ENCODE peak calls at places on chromosomes 3 and 15, in four cellular contexts. One of them, this sample, is unnamed.

GRCh38 chr3:53269888-53270880 is 14.4 kb upstream of the TKT start:
- DNase-seq in stimulated activated CD8-positive, alpha-beta memory T cell treated with anti-CD3 and anti-CD28 coated beads, Interleukin-4, amount 100 ng/mL, for 1 hour: no peak
- DNase-seq in nephron progenitor cell: peak; percentile 35
- DNase-seq in neuronal stem cell: peak; percentile 66
- DNase-seq in this sample: peak; percentile 94

GRCh38 chr3:110343945-110344344 is 727.7 kb upstream of the NECTIN3 start:
- DNase-seq in neuronal stem cell: no peak
- DNase-seq in nephron progenitor cell: no peak
- DNase-seq in stimulated activated CD8-positive, alpha-beta memory T cell treated with anti-CD3 and anti-CD28 coated beads, Interleukin-4, amount 100 ng/mL, for 1 hour: no peak
- DNase-seq in this sample: no peak

GRCh38 chr3:40753956-40754355 is 229.2 kb downstream of the ZNF621 start:
- DNase-seq in stimulated activated CD8-positive, alpha-beta memory T cell treated with anti-CD3 and anti-CD28 coated beads, Interleukin-4, amount 100 ng/mL, for 1 hour: no peak
- DNase-seq in neuronal stem cell: no peak
- DNase-seq in nephron progenitor cell: no peak
- DNase-seq in this sample: no peak

GRCh38 chr15:49718846-49719245 is 98.0 kb downstream of the DTWD1 start:
- DNase-seq in stimulated activated CD8-positive, alpha-beta memory T cell treated with anti-CD3 and anti-CD28 coated beads, Interleukin-4, amount 100 ng/mL, for 1 hour: no peak
- DNase-seq in neuronal stem cell: no peak
- DNase-seq in nephron progenitor cell: no peak
- DNase-seq in this sample: no peak

GRCh38 chr3:5194801-5195509 is 7.4 kb downstream of the EDEM1 start:
- DNase-seq in stimulated activated CD8-positive, alpha-beta memory T cell treated with anti-CD3 and anti-CD28 coated beads, Interleukin-4, amount 100 ng/mL, for 1 hour: no peak
- DNase-seq in neuronal stem cell: no peak
- DNase-seq in nephron progenitor cell: no peak
- DNase-seq in this sample: peak; percentile 80

GRCh38 chr3:179660872-179661271 is 8.0 kb downstream of the USP13 start:
- DNase-seq in stimulated activated CD8-positive, alpha-beta memory T cell treated with anti-CD3 and anti-CD28 coated beads, Interleukin-4, amount 100 ng/mL, for 1 hour: no peak
- DNase-seq in neuronal stem cell: no peak
- DNase-seq in nephron progenitor cell: no peak
- DNase-seq in this sample: no peak

GRCh38 chr15:80265021-80265420 is 13.0 kb upstream of the CTXND1 start:
- DNase-seq in nephron progenitor cell: no peak
- DNase-seq in stimulated activated CD8-positive, alpha-beta memory T cell treated with anti-CD3 and anti-CD28 coated beads, Interleukin-4, amount 100 ng/mL, for 1 hour: no peak
- DNase-seq in neuronal stem cell: no peak
- DNase-seq in this sample: no peak

GRCh38 chr15:32676095-32676643 is 34.7 kb downstream of the SCG5 start:
- DNase-seq in neuronal stem cell: no peak
- DNase-seq in nephron progenitor cell: no peak
- DNase-seq in stimulated activated CD8-positive, alpha-beta memory T cell treated with anti-CD3 and anti-CD28 coated beads, Interleukin-4, amount 100 ng/mL, for 1 hour: no peak
- DNase-seq in this sample: no peak

GRCh38 chr3:174016186-174016585 is 618.6 kb downstream of the NLGN1 start:
- DNase-seq in neuronal stem cell: no peak
- DNase-seq in stimulated activated CD8-positive, alpha-beta memory T cell treated with anti-CD3 and anti-CD28 coated beads, Interleukin-4, amount 100 ng/mL, for 1 hour: no peak
- DNase-seq in nephron progenitor cell: no peak
- DNase-seq in this sample: peak; percentile 39

GRCh38 chr15:79516155-79516554 is 84.0 kb downstream of the MINAR1 start:
- DNase-seq in nephron progenitor cell: no peak
- DNase-seq in neuronal stem cell: no peak
- DNase-seq in stimulated activated CD8-positive, alpha-beta memory T cell treated with anti-CD3 and anti-CD28 coated beads, Interleukin-4, amount 100 ng/mL, for 1 hour: no peak
- DNase-seq in this sample: no peak

GRCh38 chr3:119930286-119930685 is 148.4 kb downstream of the NR1I2 start:
- DNase-seq in neuronal stem cell: no peak
- DNase-seq in stimulated activated CD8-positive, alpha-beta memory T cell treated with anti-CD3 and anti-CD28 coated beads, Interleukin-4, amount 100 ng/mL, for 1 hour: no peak
- DNase-seq in nephron progenitor cell: no peak
- DNase-seq in this sample: no peak

GRCh38 chr15:67172172-67172571 is 82.3 kb downstream of the AAGAB start:
- DNase-seq in stimulated activated CD8-positive, alpha-beta memory T cell treated with anti-CD3 and anti-CD28 coated beads, Interleukin-4, amount 100 ng/mL, for 1 hour: no peak
- DNase-seq in nephron progenitor cell: no peak
- DNase-seq in neuronal stem cell: no peak
- DNase-seq in this sample: no peak

GRCh38 chr3:141343824-141344223 is 24.5 kb upstream of the ZBTB38 start:
- DNase-seq in nephron progenitor cell: no peak
- DNase-seq in stimulated activated CD8-positive, alpha-beta memory T cell treated with anti-CD3 and anti-CD28 coated beads, Interleukin-4, amount 100 ng/mL, for 1 hour: no peak
- DNase-seq in neuronal stem cell: no peak
- DNase-seq in this sample: no peak

GRCh38 chr3:179149239-179149887 is 1.2 kb downstream of the PIK3CA start:
- DNase-seq in neuronal stem cell: peak; percentile 21
- DNase-seq in stimulated activated CD8-positive, alpha-beta memory T cell treated with anti-CD3 and anti-CD28 coated beads, Interleukin-4, amount 100 ng/mL, for 1 hour: peak; percentile 2
- DNase-seq in nephron progenitor cell: no peak
- DNase-seq in this sample: peak; percentile 27

GRCh38 chr3:15102256-15102655 is 3.3 kb upstream of the RBSN start:
- DNase-seq in neuronal stem cell: no peak
- DNase-seq in nephron progenitor cell: no peak
- DNase-seq in stimulated activated CD8-positive, alpha-beta memory T cell treated with anti-CD3 and anti-CD28 coated beads, Interleukin-4, amount 100 ng/mL, for 1 hour: no peak
- DNase-seq in this sample: no peak

GRCh38 chr15:90101130-90101968 is 919 bp downstream of the IDH2 start:
- DNase-seq in neuronal stem cell: peak; percentile 65
- DNase-seq in stimulated activated CD8-positive, alpha-beta memory T cell treated with anti-CD3 and anti-CD28 coated beads, Interleukin-4, amount 100 ng/mL, for 1 hour: no peak
- DNase-seq in nephron progenitor cell: peak; percentile 40
- DNase-seq in this sample: peak; percentile 36

GRCh38 chr3:194491996-194492395 is 5.2 kb upstream of the ATP13A3 start:
- DNase-seq in stimulated activated CD8-positive, alpha-beta memory T cell treated with anti-CD3 and anti-CD28 coated beads, Interleukin-4, amount 100 ng/mL, for 1 hour: no peak
- DNase-seq in neuronal stem cell: no peak
- DNase-seq in nephron progenitor cell: no peak
- DNase-seq in this sample: no peak

GRCh38 chr15:68367226-68367625 is 64.7 kb downstream of the ITGA11 start:
- DNase-seq in stimulated activated CD8-positive, alpha-beta memory T cell treated with anti-CD3 and anti-CD28 coated beads, Interleukin-4, amount 100 ng/mL, for 1 hour: no peak
- DNase-seq in nephron progenitor cell: no peak
- DNase-seq in neuronal stem cell: no peak
- DNase-seq in this sample: no peak

GRCh38 chr15:74502301-74502700 is 38.7 kb upstream of the ARID3B start:
- DNase-seq in nephron progenitor cell: no peak
- DNase-seq in neuronal stem cell: no peak
- DNase-seq in stimulated activated CD8-positive, alpha-beta memory T cell treated with anti-CD3 and anti-CD28 coated beads, Interleukin-4, amount 100 ng/mL, for 1 hour: no peak
- DNase-seq in this sample: no peak

GRCh38 chr3:78569820-78570219 is 1198.0 kb downstream of the ROBO1 start:
- DNase-seq in neuronal stem cell: no peak
- DNase-seq in nephron progenitor cell: peak; percentile 2
- DNase-seq in stimulated activated CD8-positive, alpha-beta memory T cell treated with anti-CD3 and anti-CD28 coated beads, Interleukin-4, amount 100 ng/mL, for 1 hour: no peak
- DNase-seq in this sample: no peak

GRCh38 chr15:88814393-88814792 is 11.2 kb downstream of the ACAN start:
- DNase-seq in neuronal stem cell: no peak
- DNase-seq in nephron progenitor cell: no peak
- DNase-seq in stimulated activated CD8-positive, alpha-beta memory T cell treated with anti-CD3 and anti-CD28 coated beads, Interleukin-4, amount 100 ng/mL, for 1 hour: no peak
- DNase-seq in this sample: peak; percentile 29

GRCh38 chr15:52171807-52172206 is 19.4 kb downstream of the GNB5 start:
- DNase-seq in nephron progenitor cell: no peak
- DNase-seq in stimulated activated CD8-positive, alpha-beta memory T cell treated with anti-CD3 and anti-CD28 coated beads, Interleukin-4, amount 100 ng/mL, for 1 hour: no peak
- DNase-seq in neuronal stem cell: no peak
- DNase-seq in this sample: no peak

GRCh38 chr3:113245775-113246174 is 34.4 kb downstream of the BOC start:
- DNase-seq in stimulated activated CD8-positive, alpha-beta memory T cell treated with anti-CD3 and anti-CD28 coated beads, Interleukin-4, amount 100 ng/mL, for 1 hour: no peak
- DNase-seq in nephron progenitor cell: no peak
- DNase-seq in neuronal stem cell: no peak
- DNase-seq in this sample: peak; percentile 44

GRCh38 chr3:71077070-71077469 is 506.5 kb downstream of the FOXP1 start:
- DNase-seq in stimulated activated CD8-positive, alpha-beta memory T cell treated with anti-CD3 and anti-CD28 coated beads, Interleukin-4, amount 100 ng/mL, for 1 hour: no peak
- DNase-seq in nephron progenitor cell: no peak
- DNase-seq in neuronal stem cell: no peak
- DNase-seq in this sample: no peak

GRCh38 chr3:65893631-65894030 is 145.1 kb downstream of the MAGI1 start:
- DNase-seq in nephron progenitor cell: no peak
- DNase-seq in stimulated activated CD8-positive, alpha-beta memory T cell treated with anti-CD3 and anti-CD28 coated beads, Interleukin-4, amount 100 ng/mL, for 1 hour: no peak
- DNase-seq in neuronal stem cell: no peak
- DNase-seq in this sample: no peak

GRCh38 chr15:82043726-82044372 is 2.0 kb downstream of the MEX3B start:
- DNase-seq in stimulated activated CD8-positive, alpha-beta memory T cell treated with anti-CD3 and anti-CD28 coated beads, Interleukin-4, amount 100 ng/mL, for 1 hour: no peak
- DNase-seq in nephron progenitor cell: peak; percentile 41
- DNase-seq in neuronal stem cell: no peak
- DNase-seq in this sample: peak; percentile 20

GRCh38 chr15:58932791-58933310 is 628 bp downstream of the SLTM start:
- DNase-seq in nephron progenitor cell: peak; percentile 64
- DNase-seq in neuronal stem cell: no peak
- DNase-seq in stimulated activated CD8-positive, alpha-beta memory T cell treated with anti-CD3 and anti-CD28 coated beads, Interleukin-4, amount 100 ng/mL, for 1 hour: no peak
- DNase-seq in this sample: peak; percentile 67

GRCh38 chr3:131960324-131960723 is 74.5 kb downstream of the CPNE4 start:
- DNase-seq in neuronal stem cell: no peak
- DNase-seq in stimulated activated CD8-positive, alpha-beta memory T cell treated with anti-CD3 and anti-CD28 coated beads, Interleukin-4, amount 100 ng/mL, for 1 hour: no peak
- DNase-seq in nephron progenitor cell: no peak
- DNase-seq in this sample: peak; percentile 72

GRCh38 chr3:105399062-105399461 is 32.4 kb downstream of the ALCAM start:
- DNase-seq in neuronal stem cell: no peak
- DNase-seq in stimulated activated CD8-positive, alpha-beta memory T cell treated with anti-CD3 and anti-CD28 coated beads, Interleukin-4, amount 100 ng/mL, for 1 hour: no peak
- DNase-seq in nephron progenitor cell: no peak
- DNase-seq in this sample: no peak

GRCh38 chr3:69890691-69891090 is 108.8 kb upstream of the SAMMSON start:
- DNase-seq in stimulated activated CD8-positive, alpha-beta memory T cell treated with anti-CD3 and anti-CD28 coated beads, Interleukin-4, amount 100 ng/mL, for 1 hour: no peak
- DNase-seq in nephron progenitor cell: no peak
- DNase-seq in neuronal stem cell: no peak
- DNase-seq in this sample: no peak

GRCh38 chr3:156620260-156620659 is 54.1 kb upstream of the TIPARP start:
- DNase-seq in stimulated activated CD8-positive, alpha-beta memory T cell treated with anti-CD3 and anti-CD28 coated beads, Interleukin-4, amount 100 ng/mL, for 1 hour: no peak
- DNase-seq in nephron progenitor cell: no peak
- DNase-seq in neuronal stem cell: no peak
- DNase-seq in this sample: no peak

GRCh38 chr15:78353093-78353492 is 12.9 kb downstream of the CRABP1 start:
- DNase-seq in stimulated activated CD8-positive, alpha-beta memory T cell treated with anti-CD3 and anti-CD28 coated beads, Interleukin-4, amount 100 ng/mL, for 1 hour: no peak
- DNase-seq in neuronal stem cell: no peak
- DNase-seq in nephron progenitor cell: no peak
- DNase-seq in this sample: no peak

GRCh38 chr3:141049681-141050080 is 1.5 kb upstream of the SPSB4 start:
- DNase-seq in neuronal stem cell: no peak
- DNase-seq in nephron progenitor cell: no peak
- DNase-seq in stimulated activated CD8-positive, alpha-beta memory T cell treated with anti-CD3 and anti-CD28 coated beads, Interleukin-4, amount 100 ng/mL, for 1 hour: no peak
- DNase-seq in this sample: no peak